ENCODE peak calls at places on chromosomes 5 and 9, in eight cellular contexts. R is brain microvascular endothelial cell, Z is WERI-Rb-1, L is HEK293T, A is left cardiac atrium, O is caudate nucleus, U is EH, B is NCI-H345. V is an unnamed sample.

GRCh38 chr5:150644496-150644895 is 4.0 kb downstream of the SYNPO start:
- DNase-seq in R (no peak), Z (no peak), L (no peak), A (peak), O (no peak), U (no peak), B (no peak), V (no peak)

GRCh38 chr5:172410160-172410559 is 44.2 kb downstream of the SH3PXD2B start:
- DNase-seq in R (peak), Z (no peak), L (no peak), A (no peak), O (no peak), U (peak), B (no peak), V (peak)

GRCh38 chr9:30075022-30075421 is 2309.4 kb upstream of the ACO1 start:
- DNase-seq in R (no peak), Z (no peak), L (no peak), A (no peak), O (no peak), U (no peak), B (no peak), V (no peak)

GRCh38 chr9:134551657-134552348 is 89.8 kb upstream of the COL5A1 start:
- DNase-seq in R (peak), Z (no peak), L (peak), A (peak), O (no peak), U (peak), B (no peak), V (peak)

GRCh38 chr5:140795259-140795641 is 598 bp downstream of the PCDHA2 start:
- DNase-seq in R (no peak), Z (no peak), L (peak), A (no peak), O (no peak), U (peak), B (no peak), V (no peak)

GRCh38 chr5:141199359-141200235 is at the start of gene PCDHB11:
- DNase-seq in R (no peak), Z (peak), L (no peak), A (no peak), O (no peak), U (no peak), B (no peak), V (no peak)

GRCh38 chr9:87647114-87647513 is 78.8 kb upstream of the CTSL start:
- DNase-seq in R (no peak), Z (no peak), L (no peak), A (no peak), O (no peak), U (no peak), B (no peak), V (no peak)

GRCh38 chr5:93421987-93422391 is 159.0 kb downstream of the NR2F1-AS1 start:
- DNase-seq in R (no peak), Z (no peak), L (no peak), A (no peak), O (peak), U (no peak), B (no peak), V (no peak)

GRCh38 chr9:106451223-106451622 is 411.7 kb upstream of the ZNF462 start:
- DNase-seq in R (no peak), Z (no peak), L (no peak), A (no peak), O (no peak), U (no peak), B (no peak), V (no peak)

GRCh38 chr5:133938039-133938821 is 30.2 kb downstream of the C5orf15 start:
- DNase-seq in R (no peak), Z (no peak), L (no peak), A (no peak), O (no peak), U (no peak), B (no peak), V (no peak)

GRCh38 chr5:140549237-140550144 is 2.0 kb downstream of the EIF4EBP3 start:
- DNase-seq in R (peak), Z (no peak), L (no peak), A (peak), O (no peak), U (peak), B (peak), V (peak)

GRCh38 chr5:7717691-7718090 is 133.2 kb downstream of the CFAP90 start:
- DNase-seq in R (no peak), Z (no peak), L (no peak), A (no peak), O (no peak), U (peak), B (no peak), V (no peak)

GRCh38 chr5:98713856-98714255 is 59.6 kb upstream of the RGMB start:
- DNase-seq in R (no peak), Z (no peak), L (no peak), A (no peak), O (no peak), U (no peak), B (no peak), V (no peak)

GRCh38 chr9:87467187-87467586 is 30.5 kb upstream of the DAPK1 start:
- DNase-seq in R (no peak), Z (no peak), L (no peak), A (no peak), O (no peak), U (no peak), B (no peak), V (no peak)

GRCh38 chr5:178346607-178347334 is 114.2 kb upstream of the PHYKPL start:
- DNase-seq in R (no peak), Z (no peak), L (no peak), A (no peak), O (peak), U (no peak), B (no peak), V (no peak)

V was measured in GDM1.